ENCODE peak calls at places on chromosomes 13 and 19, in five cellular contexts. P is suprapubic skin, E is ovary, I is adipocyte, O is psoas muscle. R is an unnamed sample.

GRCh38 chr13:110382229-110382628 is 75.1 kb downstream of the COL4A2 start:
- DNase-seq in P (no peak), O (no peak), E (no peak), I (peak; percentile 52), R (peak; percentile 59)

GRCh38 chr19:19366691-19367396 is 38.6 kb upstream of the GATAD2A start:
- DNase-seq in I (peak; percentile 76), O (peak; percentile 69), E (peak; percentile 62), P (no peak), R (peak; percentile 58)

GRCh38 chr19:19305696-19306095 is 14.6 kb downstream of the SUGP1 start:
- DNase-seq in P (no peak), I (no peak), O (no peak), E (no peak), R (no peak)

GRCh38 chr13:33183431-33184130 is 102.0 kb downstream of the STARD13 start:
- DNase-seq in E (no peak), O (no peak), I (no peak), P (no peak), R (no peak)

GRCh38 chr19:558770-559439 is 13.5 kb upstream of the BSG start:
- DNase-seq in P (no peak), E (peak; percentile 80), I (no peak), O (no peak), R (no peak)

GRCh38 chr13:33351324-33351723 is 65.8 kb upstream of the STARD13 start:
- DNase-seq in P (no peak), O (no peak), E (no peak), I (peak; percentile 28), R (peak; percentile 68)

GRCh38 chr13:108437496-108437895 is 168.0 kb downstream of the TNFSF13B start:
- DNase-seq in I (peak; percentile 62), E (no peak), O (no peak), P (no peak), R (peak; percentile 47)

GRCh38 chr19:17953869-17954268 is 13.0 kb upstream of the KCNN1 start:
- DNase-seq in E (no peak), P (no peak), I (no peak), O (no peak), R (no peak)

GRCh38 chr19:19468424-19469050 is 46.8 kb downstream of the TSSK6 start:
- DNase-seq in E (no peak), P (no peak), O (no peak), I (no peak), R (peak; percentile 38)

GRCh38 chr19:18408053-18408476 is 10.6 kb upstream of the LRRC25 start:
- DNase-seq in I (no peak), P (no peak), O (no peak), E (no peak), R (no peak)

GRCh38 chr19:3942790-3943409 is 10.0 kb downstream of the NMRK2 start:
- DNase-seq in P (no peak), I (no peak), E (no peak), O (peak; percentile 71), R (no peak)

GRCh38 chr19:5956728-5957127 is 21.2 kb downstream of the RANBP3 start:
- DNase-seq in P (no peak), I (no peak), O (no peak), E (no peak), R (no peak)

GRCh38 chr13:18936104-18936503 is 245.5 kb downstream of the TUBA3C start:
- DNase-seq in E (no peak), O (no peak), I (no peak), P (no peak), R (no peak)

GRCh38 chr19:43562211-43562697 is 13.1 kb downstream of the XRCC1 start:
- DNase-seq in P (no peak), O (no peak), I (no peak), E (no peak), R (no peak)

GRCh38 chr13:36428083-36428482 is 4.2 kb upstream of the CCNA1 start:
- DNase-seq in E (no peak), O (no peak), I (peak; percentile 39), P (no peak), R (peak; percentile 45)

GRCh38 chr19:5281588-5281987 is 59.0 kb downstream of the PTPRS start:
- DNase-seq in E (peak; percentile 63), I (no peak), O (peak; percentile 84), P (peak; percentile 89), R (peak; percentile 14)

GRCh38 chr13:29547135-29547534 is 48.4 kb downstream of the SLC7A1 start:
- DNase-seq in E (no peak), O (no peak), I (no peak), P (no peak), R (peak; percentile 66)

GRCh38 chr13:26785845-26786630 is 25.5 kb upstream of the GPR12 start:
- DNase-seq in P (peak; percentile 81), O (peak; percentile 44), I (no peak), E (no peak), R (peak; percentile 2)

GRCh38 chr13:76383671-76384461 is 502.3 kb downstream of the KCTD12 start:
- DNase-seq in O (no peak), E (peak; percentile 16), I (peak; percentile 89), P (no peak), R (peak; percentile 96)

GRCh38 chr13:79830945-79831344 is 350.0 kb downstream of the NDFIP2 start:
- DNase-seq in I (no peak), O (no peak), E (no peak), P (no peak), R (no peak)

GRCh38 chr13:48976677-48977625 is 1.2 kb downstream of the FNDC3A start:
- DNase-seq in E (no peak), I (peak; percentile 50), O (no peak), P (peak; percentile 80), R (peak; percentile 32)

GRCh38 chr13:112696001-112696868 is 6.4 kb downstream of the ATP11A start:
- DNase-seq in P (no peak), E (peak; percentile 16), I (no peak), O (no peak), R (no peak)

GRCh38 chr19:49125025-49125731 is 5.8 kb downstream of the PPFIA3 start:
- DNase-seq in I (no peak), P (no peak), O (no peak), E (no peak), R (no peak)

GRCh38 chr13:49395416-49396277 is 48.2 kb downstream of the CAB39L start:
- DNase-seq in E (no peak), O (peak; percentile 40), P (no peak), I (peak; percentile 61), R (peak; percentile 88)

GRCh38 chr13:30605052-30605451 is 12.7 kb upstream of the USPL1 start:
- DNase-seq in O (no peak), E (no peak), I (no peak), P (no peak), R (no peak)

GRCh38 chr13:113491418-113491883 is 940 bp upstream of the DCUN1D2 start:
- DNase-seq in E (peak; percentile 68), P (no peak), I (peak; percentile 81), O (peak; percentile 49), R (peak; percentile 17)

GRCh38 chr13:93309886-93310520 is 83.4 kb downstream of the GPC6 start:
- DNase-seq in P (no peak), O (no peak), I (no peak), E (no peak), R (peak; percentile 72)

GRCh38 chr13:53206455-53206854 is 177.8 kb downstream of the OLFM4 start:
- DNase-seq in P (no peak), I (no peak), O (no peak), E (no peak), R (no peak)

DNA sequence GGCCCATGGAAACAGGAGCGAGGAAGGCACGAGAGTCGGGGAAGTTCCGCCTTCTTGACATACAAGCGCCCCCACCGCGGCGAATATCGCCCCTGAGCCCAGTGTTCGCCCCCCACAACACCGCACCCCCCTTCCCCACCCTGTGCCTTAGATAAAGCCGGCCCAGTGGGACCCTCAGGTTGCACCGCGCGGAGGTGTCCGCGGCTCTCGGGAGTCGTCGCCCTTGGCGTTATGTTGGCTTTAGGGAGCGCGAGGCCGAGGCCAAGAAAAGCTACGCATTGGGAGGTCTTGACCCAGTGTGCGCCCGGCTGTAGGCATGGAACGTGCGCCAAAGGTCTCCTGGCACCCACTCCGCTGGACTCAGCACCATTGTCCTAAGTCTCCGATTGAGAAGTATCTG is 603 bp upstream of the ZNF132 start:
- DNase-seq in I (no peak), P (no peak), O (no peak), E (peak; percentile 61), R (no peak)
- H3K4me3 ChIP-seq in I (peak overlapping the region; percentile 92), P (peak overlapping the region; percentile 59), O (peak overlapping the region; percentile 81), E (peak overlapping the region; percentile 61), R (peak overlapping the region; percentile 96)

GRCh38 chr13:50518791-50519201 is 324.7 kb downstream of the DLEU7 start:
- DNase-seq in O (no peak), P (no peak), I (no peak), E (no peak), R (no peak)
- H3K4me3 ChIP-seq in O (peak overlapping the region; percentile 26), P (no peak overlapping the region), I (no peak overlapping the region), E (no peak overlapping the region), R (no peak overlapping the region)

GRCh38 chr19:55284405-55285058 is 735 bp downstream of the BRSK1 start:
- DNase-seq in I (peak; percentile 8), O (no peak), P (no peak), E (no peak), R (no peak)
- H3K4me3 ChIP-seq in I (no peak overlapping the region), O (peak overlapping the region; percentile 38), P (peak overlapping the region; percentile 50), E (peak overlapping the region; percentile 45), R (peak overlapping the region; percentile 63)

GRCh38 chr13:99307648-99308339 is 595 bp upstream of the GPR183 start:
- DNase-seq in I (peak; percentile 72), O (no peak), E (no peak), P (no peak), R (peak; percentile 61)
- H3K4me3 ChIP-seq in I (no peak overlapping the region), O (no peak overlapping the region), E (no peak overlapping the region), P (no peak overlapping the region), R (no peak overlapping the region)

DNA sequence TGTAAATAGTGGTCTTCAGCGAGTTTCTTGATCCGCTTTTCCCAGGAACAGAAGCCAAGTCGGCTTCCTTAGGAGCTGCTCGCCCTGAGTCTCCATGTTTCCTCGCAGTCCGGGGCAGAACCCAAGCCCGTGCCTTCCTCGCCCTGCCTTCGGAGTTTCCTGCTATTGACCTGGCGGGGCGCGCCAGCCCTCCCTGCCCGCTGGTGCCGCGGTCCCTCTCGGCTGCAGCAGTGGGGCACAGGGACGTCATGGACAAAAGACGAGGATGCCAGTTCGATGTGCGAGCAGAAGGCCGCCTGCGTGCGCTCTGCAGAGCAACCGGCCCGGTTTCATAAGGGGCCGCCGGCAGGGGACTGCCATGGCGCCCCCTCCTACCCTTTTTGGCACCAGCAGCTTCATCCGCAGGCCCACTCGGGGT is 156.6 kb downstream of the TM9SF2 start:
- DNase-seq in O (peak; percentile 17), E (peak; percentile 19), P (no peak), I (no peak), R (peak; percentile 5)
- H3K4me3 ChIP-seq in O (peak overlapping the region; percentile 60), E (peak overlapping the region; percentile 48), P (peak overlapping the region; percentile 45), I (peak overlapping the region; percentile 79), R (peak overlapping the region; percentile 4)

R was measured in fibroblast of the aortic adventitia.